ENCODE peak calls at places on chromosomes 4 and X, in six cellular contexts. One of them, this sample, is unnamed.

GRCh38 chr4:140130677-140131076 is 23.3 kb downstream of the MAML3 start:
- DNase-seq in H9: no peak
- DNase-seq in neuronal stem cell: no peak
- DNase-seq in mucosa of descending colon: no peak
- DNase-seq in hepatocyte: no peak
- DNase-seq in HepG2: no peak
- DNase-seq in this sample: no peak

GRCh38 chr4:5574386-5574785 is 134.0 kb downstream of the EVC2 start:
- DNase-seq in H9: no peak
- DNase-seq in neuronal stem cell: no peak
- DNase-seq in mucosa of descending colon: no peak
- DNase-seq in hepatocyte: no peak
- DNase-seq in HepG2: no peak
- DNase-seq in this sample: no peak

GRCh38 chr4:112953295-112953694 is 96.2 kb upstream of the ANK2 start:
- DNase-seq in H9: no peak
- DNase-seq in neuronal stem cell: no peak
- DNase-seq in mucosa of descending colon: no peak
- DNase-seq in hepatocyte: no peak
- DNase-seq in HepG2: no peak
- DNase-seq in this sample: no peak

GRCh38 chr4:5036239-5036638 is 15.0 kb upstream of the STK32B start:
- DNase-seq in H9: no peak
- DNase-seq in neuronal stem cell: no peak
- DNase-seq in mucosa of descending colon: no peak
- DNase-seq in hepatocyte: peak; percentile 18
- DNase-seq in HepG2: no peak
- DNase-seq in this sample: no peak

GRCh38 chr4:47031713-47032404 is 492 bp downstream of the GABRB1 start:
- DNase-seq in H9: no peak
- DNase-seq in neuronal stem cell: no peak
- DNase-seq in mucosa of descending colon: no peak
- DNase-seq in hepatocyte: peak; percentile 35
- DNase-seq in HepG2: no peak
- DNase-seq in this sample: no peak

GRCh38 chrX:96971812-96972211 is 88.1 kb downstream of the RPA4 start:
- DNase-seq in H9: peak; percentile 30
- DNase-seq in neuronal stem cell: no peak
- DNase-seq in mucosa of descending colon: no peak
- DNase-seq in hepatocyte: no peak
- DNase-seq in HepG2: no peak
- DNase-seq in this sample: no peak

GRCh38 chr4:11409632-11410031 is 19.1 kb downstream of the HS3ST1 start:
- DNase-seq in H9: no peak
- DNase-seq in neuronal stem cell: no peak
- DNase-seq in mucosa of descending colon: no peak
- DNase-seq in hepatocyte: no peak
- DNase-seq in HepG2: no peak
- DNase-seq in this sample: no peak

GRCh38 chrX:46938589-46938988 is 26.4 kb downstream of the JADE3 start:
- DNase-seq in H9: no peak
- DNase-seq in neuronal stem cell: no peak
- DNase-seq in mucosa of descending colon: no peak
- DNase-seq in hepatocyte: no peak
- DNase-seq in HepG2: no peak
- DNase-seq in this sample: no peak

GRCh38 chrX:27309406-27309805 is 153.7 kb downstream of the PPP4R3C start:
- DNase-seq in H9: no peak
- DNase-seq in neuronal stem cell: no peak
- DNase-seq in mucosa of descending colon: no peak
- DNase-seq in hepatocyte: no peak
- DNase-seq in HepG2: no peak
- DNase-seq in this sample: no peak

GRCh38 chrX:27307546-27307945 is 155.6 kb downstream of the PPP4R3C start:
- DNase-seq in H9: no peak
- DNase-seq in neuronal stem cell: no peak
- DNase-seq in mucosa of descending colon: no peak
- DNase-seq in hepatocyte: no peak
- DNase-seq in HepG2: no peak
- DNase-seq in this sample: no peak
- H3K4me1 ChIP-seq in H9: no peaks in the 10 kb centered on the region
- H3K4me1 ChIP-seq in neuronal stem cell: no peaks in the 10 kb centered on the region
- H3K4me1 ChIP-seq in mucosa of descending colon: no peaks in the 10 kb centered on the region
- H3K4me1 ChIP-seq in hepatocyte: no peaks in the 10 kb centered on the region
- H3K4me1 ChIP-seq in HepG2: no peaks in the 10 kb centered on the region
- H3K4me1 ChIP-seq in this sample: no peaks in the 10 kb centered on the region

DNA sequence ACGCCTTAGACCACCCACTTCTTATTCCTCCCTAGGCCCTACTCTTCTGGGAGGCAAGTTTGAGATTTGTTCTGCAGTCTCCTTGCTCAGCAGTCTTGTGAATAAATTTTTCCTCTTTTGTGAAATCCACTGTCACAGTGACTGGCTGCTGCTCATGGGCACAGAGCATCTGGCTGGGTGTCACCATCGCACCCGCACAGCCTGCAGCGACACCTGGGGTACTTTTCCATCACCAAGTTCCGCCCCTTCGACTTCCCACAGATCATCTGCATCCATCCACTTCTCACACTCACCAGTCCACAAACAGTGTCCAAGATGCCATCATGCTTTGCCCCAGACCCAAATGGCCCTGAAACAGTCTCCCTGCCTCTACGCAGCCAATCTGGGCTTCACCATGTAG is 36.4 kb upstream of the AFAP1 start:
- DNase-seq in H9: no peak
- DNase-seq in neuronal stem cell: no peak
- DNase-seq in mucosa of descending colon: no peak
- DNase-seq in hepatocyte: no peak
- DNase-seq in HepG2: no peak
- DNase-seq in this sample: no peak
- H3K4me1 ChIP-seq in H9: peaks cover 13% of the 10 kb centered on the region
- H3K4me1 ChIP-seq in neuronal stem cell: peaks cover under 1% of the 10 kb centered on the region
- H3K4me1 ChIP-seq in mucosa of descending colon: peaks cover 61% of the 10 kb centered on the region
- H3K4me1 ChIP-seq in hepatocyte: peaks cover 26% of the 10 kb centered on the region
- H3K4me1 ChIP-seq in HepG2: peaks cover 41% of the 10 kb centered on the region
- H3K4me1 ChIP-seq in this sample: peaks cover 6% of the 10 kb centered on the region

DNA sequence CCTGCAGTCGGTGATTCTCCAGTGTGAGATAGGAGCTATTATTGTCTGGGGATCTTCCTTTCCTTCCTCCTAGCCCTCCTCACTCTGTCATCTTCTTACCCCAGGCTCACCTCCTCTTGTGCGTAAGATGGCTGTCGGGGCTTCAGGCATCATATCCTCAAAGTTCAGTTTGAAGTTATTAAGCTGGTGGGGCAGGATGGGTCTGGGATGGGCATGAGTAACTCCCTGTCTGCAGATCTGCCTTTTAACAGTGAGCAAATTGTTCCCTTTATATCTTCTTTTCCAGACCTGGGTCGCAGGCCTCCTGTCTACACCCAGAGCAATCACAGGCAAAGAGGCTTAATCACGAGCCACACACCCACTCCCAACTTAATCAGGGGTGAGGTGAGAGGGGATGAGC is 900 bp upstream of the MTMR1 start:
- DNase-seq in H9: no peak
- DNase-seq in neuronal stem cell: no peak
- DNase-seq in mucosa of descending colon: no peak
- DNase-seq in hepatocyte: no peak
- DNase-seq in HepG2: no peak
- DNase-seq in this sample: no peak
- H3K4me1 ChIP-seq in H9: peaks cover 6% of the 10 kb centered on the region
- H3K4me1 ChIP-seq in neuronal stem cell: peaks cover 3% of the 10 kb centered on the region
- H3K4me1 ChIP-seq in mucosa of descending colon: no peaks in the 10 kb centered on the region
- H3K4me1 ChIP-seq in hepatocyte: no peaks in the 10 kb centered on the region
- H3K4me1 ChIP-seq in HepG2: peaks cover 19% of the 10 kb centered on the region
- H3K4me1 ChIP-seq in this sample: no peaks in the 10 kb centered on the region

GRCh38 chr4:2416564-2417195 is 1.8 kb downstream of the ZFYVE28 start:
- DNase-seq in H9: peak; percentile 81
- DNase-seq in neuronal stem cell: peak; percentile 45
- DNase-seq in mucosa of descending colon: peak; percentile 71
- DNase-seq in hepatocyte: no peak
- DNase-seq in HepG2: no peak
- DNase-seq in this sample: no peak
- H3K4me1 ChIP-seq in H9: peaks cover 6% of the 10 kb centered on the region
- H3K4me1 ChIP-seq in neuronal stem cell: peaks cover 22% of the 10 kb centered on the region
- H3K4me1 ChIP-seq in mucosa of descending colon: peaks cover 35% of the 10 kb centered on the region
- H3K4me1 ChIP-seq in hepatocyte: peaks cover 35% of the 10 kb centered on the region
- H3K4me1 ChIP-seq in HepG2: peaks cover 51% of the 10 kb centered on the region
- H3K4me1 ChIP-seq in this sample: peaks cover 13% of the 10 kb centered on the region

GRCh38 chr4:55358246-55358645 is 12.2 kb downstream of the SRD5A3 start:
- DNase-seq in H9: no peak
- DNase-seq in neuronal stem cell: no peak
- DNase-seq in mucosa of descending colon: no peak
- DNase-seq in hepatocyte: no peak
- DNase-seq in HepG2: no peak
- DNase-seq in this sample: no peak
- H3K4me1 ChIP-seq in H9: no peaks in the 10 kb centered on the region
- H3K4me1 ChIP-seq in neuronal stem cell: no peaks in the 10 kb centered on the region
- H3K4me1 ChIP-seq in mucosa of descending colon: peaks cover 10% of the 10 kb centered on the region
- H3K4me1 ChIP-seq in hepatocyte: peaks cover 10% of the 10 kb centered on the region
- H3K4me1 ChIP-seq in HepG2: peaks cover 10% of the 10 kb centered on the region
- H3K4me1 ChIP-seq in this sample: peaks cover 4% of the 10 kb centered on the region

GRCh38 chrX:110015915-110016314 is 13.0 kb downstream of the TMEM164 start:
- DNase-seq in H9: no peak
- DNase-seq in neuronal stem cell: no peak
- DNase-seq in mucosa of descending colon: no peak
- DNase-seq in hepatocyte: no peak
- DNase-seq in HepG2: no peak
- DNase-seq in this sample: no peak
- H3K4me1 ChIP-seq in H9: peaks cover 4% of the 10 kb centered on the region
- H3K4me1 ChIP-seq in neuronal stem cell: peaks cover 16% of the 10 kb centered on the region
- H3K4me1 ChIP-seq in mucosa of descending colon: no peaks in the 10 kb centered on the region
- H3K4me1 ChIP-seq in hepatocyte: no peaks in the 10 kb centered on the region
- H3K4me1 ChIP-seq in HepG2: no peaks in the 10 kb centered on the region
- H3K4me1 ChIP-seq in this sample: peaks cover 1% of the 10 kb centered on the region

GRCh38 chrX:118498351-118498750 is 2.7 kb downstream of the DOCK11 start:
- DNase-seq in H9: no peak
- DNase-seq in neuronal stem cell: no peak
- DNase-seq in mucosa of descending colon: no peak
- DNase-seq in hepatocyte: no peak
- DNase-seq in HepG2: no peak
- DNase-seq in this sample: no peak

GRCh38 chrX:118499295-118499694 is 3.7 kb downstream of the DOCK11 start:
- DNase-seq in H9: peak; percentile 38
- DNase-seq in neuronal stem cell: no peak
- DNase-seq in mucosa of descending colon: no peak
- DNase-seq in hepatocyte: peak; percentile 13
- DNase-seq in HepG2: no peak
- DNase-seq in this sample: no peak

GRCh38 chrX:118498755-118499154 is 3.1 kb downstream of the DOCK11 start:
- DNase-seq in H9: no peak
- DNase-seq in neuronal stem cell: no peak
- DNase-seq in mucosa of descending colon: no peak
- DNase-seq in hepatocyte: no peak
- DNase-seq in HepG2: no peak
- DNase-seq in this sample: no peak

GRCh38 chrX:118503260-118504041 is 7.8 kb downstream of the DOCK11 start:
- DNase-seq in H9: no peak
- DNase-seq in neuronal stem cell: no peak
- DNase-seq in mucosa of descending colon: no peak
- DNase-seq in hepatocyte: no peak
- DNase-seq in HepG2: no peak
- DNase-seq in this sample: no peak

GRCh38 chrX:118502121-118502794 is 6.6 kb downstream of the DOCK11 start:
- DNase-seq in H9: no peak
- DNase-seq in neuronal stem cell: no peak
- DNase-seq in mucosa of descending colon: no peak
- DNase-seq in hepatocyte: no peak
- DNase-seq in HepG2: no peak
- DNase-seq in this sample: no peak
- H3K4me1 ChIP-seq in H9: peaks cover 2% of the 10 kb centered on the region
- H3K4me1 ChIP-seq in neuronal stem cell: peaks cover 3% of the 10 kb centered on the region
- H3K4me1 ChIP-seq in mucosa of descending colon: no peaks in the 10 kb centered on the region
- H3K4me1 ChIP-seq in hepatocyte: no peaks in the 10 kb centered on the region
- H3K4me1 ChIP-seq in HepG2: peaks cover 4% of the 10 kb centered on the region
- H3K4me1 ChIP-seq in this sample: peaks cover 2% of the 10 kb centered on the region

This sample was measured in right cardiac atrium.